ENCODE peak calls at places on chromosomes 7 and 10, in four cellular contexts. E, O, R and A are unnamed samples.

GRCh38 chr7:2934211-2934731 is 90.2 kb upstream of the GNA12 start:
- DNase-seq in E (no peak), O (peak; percentile 85), R (peak; percentile 87), A (peak; percentile 70)

GRCh38 chr7:132614428-132615076 is 38.3 kb upstream of the PLXNA4 start:
- DNase-seq in E (no peak), O (no peak), R (peak; percentile 25), A (no peak)

GRCh38 chr7:35015346-35015859 is 21.9 kb downstream of the DPY19L1 start:
- DNase-seq in E (no peak), O (no peak), R (peak; percentile 65), A (no peak)

GRCh38 chr7:46080595-46081159 is 159.6 kb upstream of the IGFBP3 start:
- DNase-seq in E (no peak), O (peak; percentile 12), R (no peak), A (no peak)

GRCh38 chr10:102831322-102832071 is 5.7 kb downstream of the CYP17A1 start:
- DNase-seq in E (no peak), O (no peak), R (no peak), A (no peak)

GRCh38 chr10:30818010-30818660 is 188.6 kb upstream of the LYZL2 start:
- DNase-seq in E (no peak), O (no peak), R (peak; percentile 62), A (no peak)

GRCh38 chr10:5604946-5605345 is 61.4 kb downstream of the ASB13 start:
- DNase-seq in E (no peak), O (no peak), R (no peak), A (no peak)

GRCh38 chr7:25481891-25482290 is 253.6 kb upstream of the NPVF start:
- DNase-seq in E (no peak), O (no peak), R (no peak), A (no peak)

GRCh38 chr7:28572321-28573058 is 160.2 kb downstream of the CREB5 start:
- DNase-seq in E (no peak), O (no peak), R (no peak), A (no peak)

GRCh38 chr7:132221356-132221755 is 354.9 kb downstream of the PLXNA4 start:
- DNase-seq in E (no peak), O (peak; percentile 14), R (peak; percentile 3), A (peak; percentile 12)

GRCh38 chr7:151706568-151707469 is 170.1 kb downstream of the PRKAG2 start:
- DNase-seq in E (no peak), O (peak; percentile 32), R (peak; percentile 32), A (no peak)

GRCh38 chr7:4185136-4185535 is 497.0 kb upstream of the FOXK1 start:
- DNase-seq in E (no peak), O (no peak), R (no peak), A (no peak)

GRCh38 chr10:84820121-84820520 is 491.7 kb downstream of the CCSER2 start:
- DNase-seq in E (no peak), O (no peak), R (no peak), A (no peak)

GRCh38 chr7:76193881-76194280 is 7.8 kb upstream of the SRRM3 start:
- DNase-seq in E (no peak), O (no peak), R (no peak), A (no peak)

GRCh38 chr7:76189276-76189675 is 12.4 kb upstream of the SRRM3 start:
- DNase-seq in E (no peak), O (no peak), R (no peak), A (no peak)

GRCh38 chr7:76191783-76192240 is 9.9 kb upstream of the SRRM3 start:
- DNase-seq in E (no peak), O (peak; percentile 37), R (peak; percentile 45), A (no peak)

GRCh38 chr7:76196786-76197185 is 4.9 kb upstream of the SRRM3 start:
- DNase-seq in E (no peak), O (no peak), R (no peak), A (no peak)

DNA sequence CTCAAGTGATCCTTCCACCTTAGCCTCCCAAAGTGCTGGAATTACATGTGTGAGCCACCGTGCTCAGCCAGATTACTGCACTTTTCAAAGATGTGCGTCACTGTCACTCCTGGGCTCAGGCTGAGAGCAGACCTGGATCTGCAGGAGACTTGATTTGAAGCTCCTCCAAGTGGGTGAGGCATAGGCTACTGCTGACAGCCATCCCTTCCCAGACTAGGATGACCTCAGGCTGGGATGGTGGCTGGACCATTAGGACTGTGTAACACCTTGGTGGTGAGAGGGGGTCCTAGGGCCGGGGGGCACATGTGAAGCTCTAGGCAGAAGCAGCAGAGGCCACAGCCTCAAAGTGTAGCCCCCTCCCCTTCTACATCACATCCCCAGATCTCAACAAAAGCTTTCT is 8.2 kb upstream of the SRRM3 start:
- DNase-seq in E (no peak), O (no peak), R (no peak), A (no peak)
- H3K27ac ChIP-seq in E (no peak overlapping the region), O (no peak overlapping the region), R (no peak overlapping the region), A (no peak overlapping the region)

GRCh38 chr10:99984201-99984600 is 25.5 kb downstream of the DNMBP start:
- DNase-seq in E (no peak), O (peak; percentile 92), R (peak; percentile 55), A (peak; percentile 86)
- H3K27ac ChIP-seq in E (no peak overlapping the region), O (peak overlapping the region; percentile 99), R (peak overlapping the region; percentile 85), A (peak overlapping the region; percentile 90)

GRCh38 chr7:140534743-140535142 is 55.4 kb upstream of the MKRN1 start:
- DNase-seq in E (no peak), O (no peak), R (no peak), A (no peak)
- H3K27ac ChIP-seq in E (no peak overlapping the region), O (no peak overlapping the region), R (peak overlapping the region; percentile 1), A (no peak overlapping the region)

GRCh38 chr10:132471125-132471451 is 66.5 kb upstream of the INPP5A start:
- DNase-seq in E (no peak), O (no peak), R (no peak), A (no peak)
- H3K27ac ChIP-seq in E (no peak overlapping the region), O (no peak overlapping the region), R (no peak overlapping the region), A (no peak overlapping the region)

DNA sequence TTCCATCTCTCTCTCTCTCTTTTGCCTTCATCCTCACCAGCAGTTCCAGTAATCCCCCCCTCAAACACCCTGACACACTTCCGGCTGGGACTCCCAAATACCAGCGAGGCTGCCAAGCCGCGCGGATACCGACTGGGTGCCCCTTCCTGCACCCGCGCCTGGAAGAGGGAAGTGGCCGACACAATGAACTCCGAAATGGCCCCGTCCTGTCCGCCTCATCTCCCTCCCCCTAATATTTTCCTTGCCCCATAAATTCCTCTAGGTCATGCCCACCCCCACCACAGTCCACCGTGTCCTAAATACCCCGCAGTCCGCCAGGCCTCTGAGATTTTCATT is 1.8 kb upstream of the HOXA9 start:
- DNase-seq in E (no peak), O (peak; percentile 28), R (no peak), A (no peak)
- H3K27ac ChIP-seq in E (no peak overlapping the region), O (peak overlapping the region; percentile 87), R (no peak overlapping the region), A (peak overlapping the region; percentile 93)

DNA sequence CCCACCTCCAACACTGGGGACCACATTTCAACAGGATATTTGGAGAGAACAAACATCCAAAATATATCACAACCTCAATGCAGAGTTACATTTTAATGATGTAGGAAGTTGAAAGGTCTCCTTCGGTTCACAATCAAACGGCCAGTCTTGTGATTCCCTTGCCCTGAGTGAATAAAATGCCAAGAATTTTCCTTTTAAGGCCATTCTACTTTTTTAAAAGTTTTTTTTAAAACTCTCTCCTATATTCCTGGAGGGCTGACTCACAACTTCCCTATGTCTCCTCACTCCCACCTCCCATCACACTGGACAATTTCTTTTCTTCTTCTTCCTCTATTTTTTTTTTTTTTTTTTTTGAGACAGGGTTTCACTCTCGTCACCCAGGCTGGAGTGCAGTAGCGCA is 693.6 kb upstream of the AUTS2 start:
- DNase-seq in E (no peak), O (no peak), R (peak; percentile 74), A (no peak)
- H3K27ac ChIP-seq in E (no peak overlapping the region), O (no peak overlapping the region), R (no peak overlapping the region), A (no peak overlapping the region)